ENCODE peak calls at places on chromosomes 12 and 14, in six cellular contexts. U is H9, V is IMR-90, E is neuronal stem cell, D is H1, B is trophoblast cell. I is an unnamed sample.

GRCh38 chr12:65835256-65835655 is 11.0 kb downstream of the HMGA2 start:
- DNase-seq in U (no peak), V (no peak), E (no peak), D (no peak), B (no peak), I (no peak)

GRCh38 chr14:51293149-51293925 is 53.3 kb downstream of the TMX1 start:
- DNase-seq in U (no peak), V (peak; percentile 75), E (no peak), D (no peak), B (no peak), I (peak; percentile 63)

GRCh38 chr12:47268501-47269459 is 189.0 kb upstream of the AMIGO2 start:
- DNase-seq in U (no peak), V (peak; percentile 23), E (no peak), D (no peak), B (no peak), I (no peak)

GRCh38 chr12:51904951-51905471 is 2.3 kb upstream of the ACVRL1 start:
- DNase-seq in U (no peak), V (peak; percentile 69), E (no peak), D (no peak), B (no peak), I (peak; percentile 90)

GRCh38 chr12:88132387-88132786 is 9.5 kb downstream of the CEP290 start:
- DNase-seq in U (no peak), V (no peak), E (no peak), D (no peak), B (no peak), I (no peak)

GRCh38 chr12:57340104-57340503 is 89.1 kb upstream of the STAC3 start:
- DNase-seq in U (no peak), V (peak; percentile 87), E (no peak), D (no peak), B (peak; percentile 52), I (peak; percentile 96)

GRCh38 chr14:83260751-83261150 is 1727.1 kb upstream of the SEL1L start:
- DNase-seq in U (no peak), V (peak; percentile 71), E (no peak), D (no peak), B (no peak), I (peak; percentile 65)

GRCh38 chr12:132837693-132838463 is 9.2 kb upstream of the GOLGA3 start:
- DNase-seq in U (no peak), V (no peak), E (no peak), D (no peak), B (no peak), I (no peak)

GRCh38 chr14:87813691-87814090 is 179.3 kb downstream of the GALC start:
- DNase-seq in U (no peak), V (no peak), E (no peak), D (no peak), B (no peak), I (no peak)

GRCh38 chr12:117235261-117235660 is 45.0 kb upstream of the FBXO21 start:
- DNase-seq in U (no peak), V (no peak), E (no peak), D (no peak), B (no peak), I (no peak)

GRCh38 chr14:40394634-40395340 is 962.6 kb upstream of the FBXO33 start:
- DNase-seq in U (no peak), V (no peak), E (no peak), D (no peak), B (no peak), I (peak; percentile 8)

GRCh38 chr12:47768323-47768811 is 4.7 kb upstream of the SLC48A1 start:
- DNase-seq in U (no peak), V (peak; percentile 25), E (no peak), D (no peak), B (peak; percentile 68), I (no peak)

GRCh38 chr12:56119361-56119796 is 1.3 kb downstream of the ZC3H10 start:
- DNase-seq in U (peak; percentile 90), V (peak; percentile 94), E (peak; percentile 72), D (no peak), B (peak; percentile 95), I (peak; percentile 97)

GRCh38 chr12:51362307-51362706 is 15.8 kb upstream of the CELA1 start:
- DNase-seq in U (no peak), V (no peak), E (no peak), D (no peak), B (no peak), I (no peak)

GRCh38 chr12:58728397-58728796 is 191.9 kb downstream of the LRIG3 start:
- DNase-seq in U (no peak), V (peak; percentile 41), E (no peak), D (no peak), B (no peak), I (peak; percentile 32)

GRCh38 chr12:123367511-123367910 is 2.9 kb upstream of the SBNO1 start:
- DNase-seq in U (no peak), V (no peak), E (no peak), D (no peak), B (peak; percentile 52), I (no peak)

DNA sequence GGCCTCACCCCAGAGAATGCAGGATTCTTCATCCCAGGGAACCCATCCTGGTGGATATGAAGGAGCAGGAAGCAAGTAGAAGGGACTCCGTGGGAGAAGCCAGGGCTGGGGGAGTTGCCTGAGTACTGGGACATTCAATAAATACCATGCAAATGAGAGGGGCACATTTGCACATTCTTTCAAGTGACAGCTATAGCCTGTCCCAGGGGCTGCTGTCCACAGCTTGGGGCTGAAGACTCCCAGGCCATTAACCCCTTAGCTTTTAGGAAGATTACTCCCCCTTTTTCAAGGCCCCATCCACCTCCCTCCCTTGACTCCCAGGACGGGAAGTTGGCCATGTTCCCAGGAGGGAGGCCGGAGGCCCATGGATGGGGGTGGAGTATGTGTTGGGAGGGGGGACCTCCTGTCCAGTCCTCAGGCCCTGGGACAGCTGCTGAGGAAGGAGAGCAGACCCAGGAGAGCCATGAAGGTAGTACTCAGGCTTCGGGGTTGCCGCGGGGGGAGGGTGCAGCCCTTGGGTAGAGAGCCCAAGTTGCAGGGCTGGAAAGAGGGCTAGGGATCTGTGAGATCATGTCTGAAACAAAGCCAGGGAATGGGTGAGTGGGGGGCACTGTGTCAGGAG is 974 bp upstream of the TNS2 start:
- DNase-seq in U (peak; percentile 83), V (peak; percentile 62), E (no peak), D (no peak), B (no peak), I (peak; percentile 78)
- H3K23ac ChIP-seq in U (no peak overlapping the region), V (peak overlapping the region; percentile 80), E (peak overlapping the region; percentile 77), D (no peak overlapping the region), B (no peak overlapping the region), I (no peak overlapping the region)

GRCh38 chr12:12907552-12907951 is 16.2 kb downstream of the GPRC5A start:
- DNase-seq in U (no peak), V (no peak), E (no peak), D (no peak), B (no peak), I (no peak)

GRCh38 chr12:12913626-12914388 is 22.4 kb downstream of the GPRC5A start:
- DNase-seq in U (no peak), V (no peak), E (no peak), D (no peak), B (no peak), I (no peak)

GRCh38 chr12:12908252-12908651 is 16.9 kb downstream of the GPRC5A start:
- DNase-seq in U (no peak), V (no peak), E (no peak), D (no peak), B (no peak), I (no peak)

GRCh38 chr12:12909995-12910391 is 18.6 kb downstream of the GPRC5A start:
- DNase-seq in U (no peak), V (peak; percentile 73), E (no peak), D (no peak), B (no peak), I (peak; percentile 81)

DNA sequence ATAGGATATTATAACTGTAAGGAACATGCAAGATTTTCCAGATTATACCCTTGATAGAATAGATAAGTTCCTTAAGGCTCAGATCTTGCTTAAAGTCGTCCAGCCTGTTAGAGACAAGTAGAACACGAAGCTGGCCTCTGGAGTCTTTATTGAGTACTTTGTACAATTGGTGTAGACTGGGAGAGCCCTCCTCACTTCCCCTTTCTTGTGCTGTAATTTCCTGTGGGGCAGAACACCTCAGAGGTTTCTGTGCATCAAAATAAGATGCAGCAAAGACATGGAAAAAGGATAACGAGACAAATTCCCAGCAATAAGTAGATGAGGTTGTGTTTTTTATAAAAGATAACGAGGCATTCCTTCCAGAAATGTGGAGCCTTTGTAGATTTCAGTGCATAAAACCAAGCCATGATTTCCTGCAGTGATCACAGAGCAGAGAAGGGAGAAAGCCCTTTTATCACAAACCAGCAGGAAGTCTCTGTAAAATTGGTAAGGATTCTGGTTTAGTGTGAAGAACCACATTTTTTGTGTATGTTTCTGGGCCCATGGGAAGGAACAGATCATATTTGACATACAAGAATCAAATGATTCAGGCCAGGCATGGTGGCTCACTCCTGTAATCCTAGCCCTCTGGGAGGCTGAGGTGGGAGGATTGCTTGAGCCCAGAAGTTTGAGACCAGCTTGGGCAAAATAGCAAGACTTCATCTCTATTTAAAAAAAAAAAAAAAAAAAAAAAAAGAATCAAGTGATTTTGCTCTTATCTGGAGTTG is 18.0 kb downstream of the GPRC5A start:
- DNase-seq in U (no peak), V (no peak), E (no peak), D (no peak), B (peak; percentile 78), I (no peak)
- H2AFZ ChIP-seq in U (no peak overlapping the region), V (no peak overlapping the region), E (no peak overlapping the region), D (no peak overlapping the region), B (no peak overlapping the region), I (no peak overlapping the region)

GRCh38 chr14:24430682-24431568 is 1.2 kb downstream of the KHNYN start:
- DNase-seq in U (no peak), V (peak; percentile 59), E (no peak), D (no peak), B (peak; percentile 61), I (peak; percentile 85)

GRCh38 chr14:24430143-24430681 is 458 bp downstream of the KHNYN start:
- DNase-seq in U (peak; percentile 79), V (peak; percentile 66), E (peak; percentile 42), D (no peak), B (peak; percentile 68), I (peak; percentile 86)

GRCh38 chr14:24427537-24428508 is 1.6 kb downstream of the CBLN3 start:
- DNase-seq in U (no peak), V (no peak), E (no peak), D (no peak), B (no peak), I (no peak)

GRCh38 chr14:24428628-24429394 is 657 bp downstream of the CBLN3 start:
- DNase-seq in U (no peak), V (no peak), E (no peak), D (no peak), B (no peak), I (no peak)

GRCh38 chr14:24429395-24430142 is at the start of the genes CBLN3 and KHNYN:
- DNase-seq in U (peak; percentile 89), V (peak; percentile 92), E (peak; percentile 72), D (no peak), B (peak; percentile 88), I (peak; percentile 96)
- H3K23ac ChIP-seq in U (no peak within 1 kb of the TSS), V (peak within 1 kb of the TSS; percentile 90), E (peak within 1 kb of the TSS; percentile 60), D (no peak within 1 kb of the TSS), B (no peak within 1 kb of the TSS), I (no peak within 1 kb of the TSS)

DNA sequence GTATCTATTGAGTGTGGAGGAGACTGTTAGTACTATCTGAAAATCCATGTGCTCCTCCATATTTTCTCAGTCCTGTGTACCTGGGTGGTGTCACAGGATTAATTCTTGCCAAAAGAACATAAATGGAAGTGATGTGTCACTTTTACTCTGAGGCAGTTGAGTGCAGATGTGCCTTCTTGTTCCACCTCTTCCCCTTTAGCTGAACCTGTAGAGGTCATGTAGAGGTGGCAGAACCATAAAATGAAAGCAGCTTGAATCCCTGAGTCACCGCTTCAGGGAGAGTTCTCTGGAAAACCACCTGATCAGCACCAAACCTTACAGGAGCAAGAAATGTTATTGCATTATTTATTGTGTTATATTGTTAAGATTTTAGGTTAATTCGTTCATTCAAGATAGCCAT is 14.7 kb upstream of the SLC25A3 start:
- DNase-seq in U (no peak), V (peak; percentile 22), E (no peak), D (no peak), B (no peak), I (no peak)
- H2AFZ ChIP-seq in U (no peak overlapping the region), V (no peak overlapping the region), E (no peak overlapping the region), D (no peak overlapping the region), B (no peak overlapping the region), I (no peak overlapping the region)